ENCODE peak calls at places on chromosome 19, in seven cellular contexts. M is HT1080, D is kidney tubule cell, Z is A549, C is Ammon's horn, P is Karpas-422, X is astrocyte of the spinal cord. Q is an unnamed sample.

GRCh38 chr19:38197937-38198704 is 25.9 kb downstream of the DPF1 start:
- DNase-seq in P (no peak), M (no peak), C (no peak), X (no peak), Z (no peak), D (no peak), Q (no peak)

GRCh38 chr19:51015691-51016267 is 3.7 kb downstream of the KLK10 start:
- DNase-seq in C (no peak), Z (no peak), M (no peak), D (no peak), X (no peak), P (no peak), Q (no peak)

GRCh38 chr19:14272623-14273022 is 66.7 kb upstream of the ADGRL1 start:
- DNase-seq in C (no peak), X (no peak), P (no peak), D (no peak), Z (no peak), M (no peak), Q (no peak)

GRCh38 chr19:16872728-16873127 is 16.1 kb upstream of the F2RL3 start:
- DNase-seq in P (no peak), M (no peak), D (no peak), C (no peak), Z (no peak), X (no peak), Q (no peak)

GRCh38 chr19:29467824-29468401 is 57.9 kb upstream of the VSTM2B start:
- DNase-seq in C (peak; percentile 71), P (peak; percentile 79), X (no peak), D (peak; percentile 44), Z (peak; percentile 77), M (peak; percentile 56), Q (peak; percentile 12)

GRCh38 chr19:18379803-18380747 is 5.9 kb upstream of the GDF15 start:
- DNase-seq in C (no peak), P (no peak), Z (peak; percentile 99), M (no peak), D (peak; percentile 96), X (peak; percentile 82), Q (peak; percentile 83)

GRCh38 chr19:43561144-43561970 is 14.0 kb downstream of the XRCC1 start:
- DNase-seq in Z (no peak), M (no peak), X (no peak), P (no peak), D (no peak), C (no peak), Q (no peak)

GRCh38 chr19:41951686-41952172 is 7.4 kb downstream of the RABAC1 start:
- DNase-seq in P (peak; percentile 96), Z (peak; percentile 87), C (peak; percentile 81), D (peak; percentile 67), X (peak; percentile 63), M (peak; percentile 55), Q (peak; percentile 41)

GRCh38 chr19:12628040-12629022 is 17.6 kb downstream of the ZNF791 start:
- DNase-seq in X (peak; percentile 30), C (no peak), D (no peak), M (no peak), P (no peak), Z (peak; percentile 56), Q (no peak)

Q was measured in NCI-H226.